ENCODE peak calls at places on chromosomes 6 and 20, in five cellular contexts. One of them, this sample, is unnamed.

GRCh38 chr6:40477246-40478126 is 109.7 kb downstream of the LRFN2 start:
- DNase-seq in lower leg skin: no peak
- DNase-seq in HepG2: no peak
- DNase-seq in uterus: no peak
- DNase-seq in kidney: no peak
- DNase-seq in this sample: no peak

GRCh38 chr20:13995841-13996240 is 525 bp downstream of the MACROD2 start:
- DNase-seq in lower leg skin: no peak
- DNase-seq in HepG2: no peak
- DNase-seq in uterus: peak
- DNase-seq in kidney: peak
- DNase-seq in this sample: no peak

GRCh38 chr20:59466107-59466815 is 138.1 kb upstream of the PHACTR3 start:
- DNase-seq in lower leg skin: no peak
- DNase-seq in HepG2: no peak
- DNase-seq in uterus: no peak
- DNase-seq in kidney: no peak
- DNase-seq in this sample: peak

GRCh38 chr20:49245921-49246740 is 26.9 kb downstream of the DDX27 start:
- DNase-seq in lower leg skin: no peak
- DNase-seq in HepG2: peak
- DNase-seq in uterus: no peak
- DNase-seq in kidney: no peak
- DNase-seq in this sample: no peak

GRCh38 chr6:52149076-52149475 is 37.1 kb upstream of the IL17A start:
- DNase-seq in lower leg skin: no peak
- DNase-seq in HepG2: no peak
- DNase-seq in uterus: no peak
- DNase-seq in kidney: no peak
- DNase-seq in this sample: no peak

GRCh38 chr6:10779076-10779475 is 31.5 kb downstream of the TMEM14B start:
- DNase-seq in lower leg skin: no peak
- DNase-seq in HepG2: no peak
- DNase-seq in uterus: no peak
- DNase-seq in kidney: no peak
- DNase-seq in this sample: no peak

GRCh38 chr6:43983632-43984031 is 143.6 kb downstream of the MRPL14 start:
- DNase-seq in lower leg skin: no peak
- DNase-seq in HepG2: peak
- DNase-seq in uterus: peak
- DNase-seq in kidney: peak
- DNase-seq in this sample: no peak

GRCh38 chr20:57770852-57771746 is 61.3 kb upstream of the PMEPA1 start:
- DNase-seq in lower leg skin: peak
- DNase-seq in HepG2: no peak
- DNase-seq in uterus: no peak
- DNase-seq in kidney: no peak
- DNase-seq in this sample: no peak

GRCh38 chr6:10398439-10399218 is 16.2 kb downstream of the TFAP2A start:
- DNase-seq in lower leg skin: no peak
- DNase-seq in HepG2: no peak
- DNase-seq in uterus: no peak
- DNase-seq in kidney: peak
- DNase-seq in this sample: peak

GRCh38 chr6:73028893-73029450 is 196.3 kb downstream of the KHDC1L start:
- DNase-seq in lower leg skin: no peak
- DNase-seq in HepG2: no peak
- DNase-seq in uterus: no peak
- DNase-seq in kidney: no peak
- DNase-seq in this sample: no peak

GRCh38 chr6:136319732-136320131 is 30.1 kb upstream of the BCLAF1 start:
- DNase-seq in lower leg skin: no peak
- DNase-seq in HepG2: no peak
- DNase-seq in uterus: no peak
- DNase-seq in kidney: no peak
- DNase-seq in this sample: no peak

GRCh38 chr6:166640342-166641043 is 13.4 kb upstream of the RPS6KA2 start:
- DNase-seq in lower leg skin: no peak
- DNase-seq in HepG2: no peak
- DNase-seq in uterus: no peak
- DNase-seq in kidney: no peak
- DNase-seq in this sample: peak

GRCh38 chr20:25070821-25071473 is 11.0 kb downstream of the VSX1 start:
- DNase-seq in lower leg skin: peak
- DNase-seq in HepG2: no peak
- DNase-seq in uterus: no peak
- DNase-seq in kidney: no peak
- DNase-seq in this sample: peak

GRCh38 chr6:93787841-93788240 is 368.5 kb upstream of the EPHA7 start:
- DNase-seq in lower leg skin: no peak
- DNase-seq in HepG2: no peak
- DNase-seq in uterus: no peak
- DNase-seq in kidney: no peak
- DNase-seq in this sample: no peak

GRCh38 chr6:108119212-108120141 is 44.9 kb upstream of the OSTM1 start:
- DNase-seq in lower leg skin: no peak
- DNase-seq in HepG2: no peak
- DNase-seq in uterus: no peak
- DNase-seq in kidney: no peak
- DNase-seq in this sample: no peak

GRCh38 chr6:42970859-42971612 is 7.9 kb downstream of the PEX6 start:
- DNase-seq in lower leg skin: no peak
- DNase-seq in HepG2: peak
- DNase-seq in uterus: no peak
- DNase-seq in kidney: no peak
- DNase-seq in this sample: no peak

GRCh38 chr6:151481752-151482151 is 12.1 kb upstream of the CCDC170 start:
- DNase-seq in lower leg skin: no peak
- DNase-seq in HepG2: no peak
- DNase-seq in uterus: no peak
- DNase-seq in kidney: no peak
- DNase-seq in this sample: no peak

GRCh38 chr6:105402090-105402980 is 547 bp downstream of the PREP start:
- DNase-seq in lower leg skin: no peak
- DNase-seq in HepG2: peak
- DNase-seq in uterus: no peak
- DNase-seq in kidney: no peak
- DNase-seq in this sample: no peak

GRCh38 chr20:46928580-46929132 is 34.0 kb downstream of the EYA2 start:
- DNase-seq in lower leg skin: peak
- DNase-seq in HepG2: no peak
- DNase-seq in uterus: peak
- DNase-seq in kidney: no peak
- DNase-seq in this sample: no peak

GRCh38 chr6:73857341-73857890 is 161.4 kb downstream of the CD109 start:
- DNase-seq in lower leg skin: no peak
- DNase-seq in HepG2: no peak
- DNase-seq in uterus: no peak
- DNase-seq in kidney: no peak
- DNase-seq in this sample: no peak

GRCh38 chr20:38970302-38970701 is 8.2 kb downstream of the DHX35 start:
- DNase-seq in lower leg skin: no peak
- DNase-seq in HepG2: no peak
- DNase-seq in uterus: no peak
- DNase-seq in kidney: no peak
- DNase-seq in this sample: no peak

GRCh38 chr6:30542915-30543314 is 13.4 kb downstream of the GNL1 start:
- DNase-seq in lower leg skin: peak
- DNase-seq in HepG2: no peak
- DNase-seq in uterus: no peak
- DNase-seq in kidney: no peak
- DNase-seq in this sample: no peak

GRCh38 chr6:146211646-146212045 is 182.8 kb downstream of the GRM1 start:
- DNase-seq in lower leg skin: no peak
- DNase-seq in HepG2: no peak
- DNase-seq in uterus: no peak
- DNase-seq in kidney: no peak
- DNase-seq in this sample: no peak

GRCh38 chr6:35731736-35732532 is 4.9 kb upstream of the ARMC12 start:
- DNase-seq in lower leg skin: peak
- DNase-seq in HepG2: peak
- DNase-seq in uterus: peak
- DNase-seq in kidney: peak
- DNase-seq in this sample: peak

GRCh38 chr20:63732118-63733095 is 4.1 kb upstream of the LIME1 start:
- DNase-seq in lower leg skin: no peak
- DNase-seq in HepG2: no peak
- DNase-seq in uterus: no peak
- DNase-seq in kidney: no peak
- DNase-seq in this sample: no peak

GRCh38 chr6:53862517-53863457 is 68.0 kb downstream of the LRRC1 start:
- DNase-seq in lower leg skin: no peak
- DNase-seq in HepG2: no peak
- DNase-seq in uterus: no peak
- DNase-seq in kidney: no peak
- DNase-seq in this sample: no peak
- TF ChIP-seq CTCF in lower leg skin: no peak
- TF ChIP-seq CTCF in HepG2: no peak
- TF ChIP-seq CTCF in uterus: no peak
- TF ChIP-seq CTCF in kidney: no peak
- TF ChIP-seq CTCF in this sample: no peak

GRCh38 chr20:6008254-6008653 is 45.6 kb downstream of the LRRN4 start:
- DNase-seq in lower leg skin: peak
- DNase-seq in HepG2: peak
- DNase-seq in uterus: peak
- DNase-seq in kidney: no peak
- DNase-seq in this sample: no peak
- H3K4me3 ChIP-seq in lower leg skin: no peak
- H3K4me3 ChIP-seq in HepG2: peak
- H3K4me3 ChIP-seq in uterus: no peak
- H3K4me3 ChIP-seq in kidney: peak
- H3K4me3 ChIP-seq in this sample: no peak

GRCh38 chr6:157905590-157906337 is 75.9 kb upstream of the SYNJ2 start:
- DNase-seq in lower leg skin: no peak
- DNase-seq in HepG2: no peak
- DNase-seq in uterus: no peak
- DNase-seq in kidney: no peak
- DNase-seq in this sample: no peak
- TF ChIP-seq CTCF in lower leg skin: no peak
- TF ChIP-seq CTCF in HepG2: no peak
- TF ChIP-seq CTCF in uterus: no peak
- TF ChIP-seq CTCF in kidney: no peak
- TF ChIP-seq CTCF in this sample: no peak

DNA sequence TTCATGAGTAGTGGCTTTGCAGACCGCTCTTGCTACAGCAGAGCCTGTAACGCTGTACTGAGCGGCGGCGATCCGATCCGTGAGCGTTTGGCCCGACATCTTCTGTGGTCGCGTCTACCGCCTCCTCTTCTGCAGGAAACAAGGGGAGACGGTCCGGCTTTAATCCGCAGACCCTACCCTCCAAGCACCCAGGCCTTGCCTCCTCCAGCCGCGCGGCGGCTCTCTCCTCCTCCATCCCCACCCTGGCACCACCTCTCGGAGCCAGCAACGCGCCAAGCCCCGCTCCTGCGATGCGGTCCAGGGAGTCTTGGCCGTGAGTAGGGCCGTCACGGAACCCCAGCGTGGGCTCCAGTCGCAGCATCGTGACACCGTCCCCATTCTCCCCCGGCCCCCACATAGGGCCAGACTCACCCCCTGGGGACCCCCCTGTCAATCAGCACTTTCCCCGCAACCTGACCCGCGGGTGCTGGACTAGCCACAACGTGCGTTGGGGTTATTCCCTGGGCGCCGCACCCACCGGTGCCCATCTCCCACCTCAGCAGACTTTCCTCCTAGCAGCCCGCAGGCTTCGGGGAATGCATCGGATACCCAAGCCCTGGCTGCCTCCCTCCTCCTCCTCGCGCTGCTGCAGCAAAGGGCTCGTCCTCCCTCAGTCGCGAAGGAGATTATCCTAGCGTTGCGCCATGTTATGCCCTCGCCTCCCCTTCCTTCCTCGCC is 914 bp downstream of the SNAP91 start:
- DNase-seq in lower leg skin: no peak
- DNase-seq in HepG2: no peak
- DNase-seq in uterus: no peak
- DNase-seq in kidney: peak
- DNase-seq in this sample: no peak
- H3K4me3 ChIP-seq in lower leg skin: peak
- H3K4me3 ChIP-seq in HepG2: no peak
- H3K4me3 ChIP-seq in uterus: peak
- H3K4me3 ChIP-seq in kidney: no peak
- H3K4me3 ChIP-seq in this sample: peak

This sample was measured in spleen.